ENCODE peak calls at places on chromosomes 4 and X, in four cellular contexts. D, Z, L and E are unnamed samples.
A peak's percentile ranks its signal among the peaks of the same experiment; 100 is the strongest.

GRCh38 chrX:31500920-31501319 is 429.1 kb upstream of the FTHL17 start:
- DNase-seq in D (no peak), Z (no peak), L (no peak), E (no peak)

GRCh38 chr4:79290376-79290775 is 35.5 kb downstream of the NAA11 start:
- DNase-seq in D (no peak), Z (no peak), L (no peak), E (no peak)

GRCh38 chr4:172962564-172963353 is 205.9 kb upstream of the GALNT7 start:
- DNase-seq in D (no peak), Z (peak; percentile 75), L (peak; percentile 68), E (peak; percentile 25)

GRCh38 chrX:10797493-10797892 is 177.1 kb upstream of the MID1 start:
- DNase-seq in D (no peak), Z (no peak), L (no peak), E (no peak)

GRCh38 chr4:4990857-4991540 is 28.3 kb downstream of the CYTL1 start:
- DNase-seq in D (no peak), Z (peak; percentile 71), L (peak; percentile 46), E (no peak)

GRCh38 chrX:88135735-88136134 is 611.3 kb upstream of the CPXCR1 start:
- DNase-seq in D (no peak), Z (no peak), L (no peak), E (no peak)

GRCh38 chr4:98466868-98467599 is 191.4 kb downstream of the TSPAN5 start:
- DNase-seq in D (no peak), Z (no peak), L (no peak), E (no peak)

GRCh38 chr4:153704522-153704921 is 20.4 kb downstream of the TLR2 start:
- DNase-seq in D (no peak), Z (no peak), L (no peak), E (no peak)

GRCh38 chrX:84078991-84079390 is 109.0 kb downstream of the RPS6KA6 start:
- DNase-seq in D (no peak), Z (no peak), L (no peak), E (no peak)

DNA sequence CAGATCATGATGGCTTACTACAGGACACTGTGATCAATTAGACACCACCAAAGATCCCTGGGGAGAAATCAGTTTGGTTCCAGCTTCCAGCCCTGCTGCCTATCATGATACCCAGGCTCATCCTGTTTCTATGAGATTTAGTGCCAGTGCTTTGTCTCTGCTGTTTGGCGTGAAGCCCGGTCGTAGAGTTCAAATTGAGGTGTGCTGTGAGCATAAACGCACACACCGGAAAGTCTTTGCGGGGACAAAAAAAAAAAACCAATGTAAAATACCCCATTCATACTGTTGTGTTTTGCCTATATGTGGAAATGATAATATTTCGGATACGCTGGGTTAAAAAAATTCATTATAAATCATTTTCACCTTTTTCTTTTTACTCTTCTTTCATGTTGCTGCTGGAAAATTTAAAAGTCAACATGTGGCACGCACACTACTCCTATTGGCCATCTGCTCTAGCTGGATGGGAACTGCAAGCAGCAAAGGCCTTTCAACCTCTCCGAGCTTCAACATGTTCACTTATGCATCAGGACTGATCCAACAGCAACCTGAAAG is 611 bp upstream of the DKC1 start:
- DNase-seq in D (no peak), Z (peak; percentile 19), L (no peak), E (no peak)
- H3K4me3 ChIP-seq in D (peak overlapping the region; percentile 74), Z (no peak overlapping the region), L (peak overlapping the region; percentile 83), E (peak overlapping the region; percentile 78)

GRCh38 chr4:53479731-53480525 is 102.5 kb downstream of the FIP1L1 start:
- DNase-seq in D (no peak), Z (no peak), L (no peak), E (no peak)

GRCh38 chr4:53484911-53485459 is 106.3 kb downstream of the LNX1 start:
- DNase-seq in D (no peak), Z (no peak), L (no peak), E (no peak)

GRCh38 chr4:53481586-53481985 is 104.1 kb downstream of the FIP1L1 start:
- DNase-seq in D (no peak), Z (no peak), L (no peak), E (no peak)

GRCh38 chr4:53480909-53481308 is 103.5 kb downstream of the FIP1L1 start:
- DNase-seq in D (no peak), Z (no peak), L (no peak), E (no peak)

DNA sequence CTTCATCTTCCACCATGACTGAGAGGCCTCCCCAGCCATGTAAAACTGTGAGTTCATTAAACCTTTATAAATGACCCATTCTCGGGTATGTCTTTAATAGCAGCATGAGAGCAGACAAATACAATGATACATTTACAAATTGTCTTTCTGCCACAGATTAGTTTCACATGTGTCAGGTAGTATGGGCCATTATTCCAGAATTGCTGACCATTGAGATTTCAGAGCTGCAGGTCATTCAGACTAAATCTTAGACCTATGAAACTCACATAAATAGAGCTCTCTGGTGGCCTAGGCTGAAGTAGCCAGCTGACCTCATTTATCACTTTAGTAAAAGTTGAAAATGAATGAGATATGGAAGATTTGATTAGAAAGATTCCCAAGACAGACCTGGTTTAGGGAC is 105.8 kb downstream of the FIP1L1 start:
- DNase-seq in D (no peak), Z (no peak), L (no peak), E (no peak)
- H3K4me1 ChIP-seq in D (peaks cover 33% of the 10 kb centered on the region), Z (no peaks in the 10 kb centered on the region), L (no peaks in the 10 kb centered on the region), E (no peaks in the 10 kb centered on the region)

GRCh38 chrX:133215017-133215416 is 3.1 kb downstream of the TFDP3 start:
- DNase-seq in D (no peak), Z (no peak), L (no peak), E (no peak)

GRCh38 chrX:133215747-133216146 is 2.4 kb downstream of the TFDP3 start:
- DNase-seq in D (no peak), Z (peak; percentile 8), L (no peak), E (no peak)

GRCh38 chrX:133218329-133218728 is at the start of gene TFDP3:
- DNase-seq in D (no peak), Z (no peak), L (no peak), E (no peak)

DNA sequence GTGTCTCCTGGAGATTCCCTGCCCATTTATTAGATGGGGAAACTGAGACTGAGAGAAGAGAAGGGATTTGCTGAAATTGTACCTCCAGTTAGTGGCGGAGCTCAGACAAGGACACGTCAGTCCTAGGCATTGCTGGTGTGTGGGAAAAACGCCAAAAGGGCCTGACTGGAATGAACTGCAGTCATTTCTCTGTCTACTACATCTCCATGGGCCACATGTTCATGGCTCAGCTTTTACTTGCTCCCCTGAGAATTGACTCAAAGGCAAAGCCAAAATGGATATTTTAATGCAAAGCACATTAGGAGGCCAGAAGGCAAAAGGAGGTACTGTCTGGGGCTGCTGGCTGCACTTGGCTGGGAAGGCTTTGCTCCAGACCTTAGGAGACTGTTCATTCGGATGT is 3.8 kb downstream of the TFDP3 start:
- DNase-seq in D (no peak), Z (no peak), L (no peak), E (no peak)
- TF ChIP-seq POLR2A in D (no peak), Z (no peak), L (no peak), E (no peak)

DNA sequence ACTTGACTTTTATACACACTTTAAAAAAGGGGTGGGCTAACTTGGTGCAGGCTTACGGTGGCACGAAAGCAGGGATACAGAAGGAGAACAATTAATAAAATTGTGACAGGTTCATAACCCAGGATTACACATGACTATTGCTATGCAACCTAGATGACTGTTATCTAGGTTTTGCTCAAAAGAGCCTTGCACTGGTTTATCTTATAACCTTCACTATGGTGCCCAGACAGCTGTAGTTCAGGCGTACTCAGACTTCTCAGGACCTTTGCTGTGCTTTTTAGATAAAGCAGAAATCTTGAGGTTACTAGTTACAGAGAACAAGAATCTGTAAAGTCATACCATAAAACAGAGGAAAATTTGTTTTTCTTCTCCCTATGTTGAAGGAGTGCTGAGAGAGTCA is 44.4 kb downstream of the UGT2A3 start:
- DNase-seq in D (no peak), Z (no peak), L (no peak), E (no peak)
- H3K4me3 ChIP-seq in D (no peak overlapping the region), Z (no peak overlapping the region), L (no peak overlapping the region), E (no peak overlapping the region)

DNA sequence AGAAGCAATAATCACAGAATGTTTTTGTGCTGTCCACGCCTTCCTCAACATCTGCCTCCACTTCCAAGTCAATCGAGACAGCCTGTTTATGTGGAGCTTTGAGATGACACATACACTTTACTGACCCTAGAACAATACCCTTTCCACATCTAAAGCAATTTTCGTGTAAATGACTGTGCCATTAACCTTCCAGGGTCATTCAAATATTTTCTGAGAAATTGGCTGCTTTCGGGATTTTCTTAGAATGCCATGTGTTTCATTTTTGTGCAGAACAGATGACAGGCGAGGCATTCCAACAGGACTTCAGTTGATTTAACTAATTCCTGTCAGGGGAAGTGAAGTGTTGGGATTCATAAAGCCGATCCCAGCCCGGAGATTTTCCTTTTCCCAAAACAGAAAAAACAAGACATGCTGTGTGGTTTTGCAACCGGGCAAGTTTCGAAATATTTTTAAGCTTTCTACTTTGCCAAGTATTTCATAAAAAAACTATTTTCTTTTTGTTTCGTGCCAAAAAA is 73.9 kb downstream of the SORBS2 start:
- DNase-seq in D (no peak), Z (no peak), L (no peak), E (no peak)
- H3K4me1 ChIP-seq in D (peaks cover 55% of the 10 kb centered on the region), Z (peaks cover 75% of the 10 kb centered on the region), L (peaks cover 28% of the 10 kb centered on the region), E (no peaks in the 10 kb centered on the region)

DNA sequence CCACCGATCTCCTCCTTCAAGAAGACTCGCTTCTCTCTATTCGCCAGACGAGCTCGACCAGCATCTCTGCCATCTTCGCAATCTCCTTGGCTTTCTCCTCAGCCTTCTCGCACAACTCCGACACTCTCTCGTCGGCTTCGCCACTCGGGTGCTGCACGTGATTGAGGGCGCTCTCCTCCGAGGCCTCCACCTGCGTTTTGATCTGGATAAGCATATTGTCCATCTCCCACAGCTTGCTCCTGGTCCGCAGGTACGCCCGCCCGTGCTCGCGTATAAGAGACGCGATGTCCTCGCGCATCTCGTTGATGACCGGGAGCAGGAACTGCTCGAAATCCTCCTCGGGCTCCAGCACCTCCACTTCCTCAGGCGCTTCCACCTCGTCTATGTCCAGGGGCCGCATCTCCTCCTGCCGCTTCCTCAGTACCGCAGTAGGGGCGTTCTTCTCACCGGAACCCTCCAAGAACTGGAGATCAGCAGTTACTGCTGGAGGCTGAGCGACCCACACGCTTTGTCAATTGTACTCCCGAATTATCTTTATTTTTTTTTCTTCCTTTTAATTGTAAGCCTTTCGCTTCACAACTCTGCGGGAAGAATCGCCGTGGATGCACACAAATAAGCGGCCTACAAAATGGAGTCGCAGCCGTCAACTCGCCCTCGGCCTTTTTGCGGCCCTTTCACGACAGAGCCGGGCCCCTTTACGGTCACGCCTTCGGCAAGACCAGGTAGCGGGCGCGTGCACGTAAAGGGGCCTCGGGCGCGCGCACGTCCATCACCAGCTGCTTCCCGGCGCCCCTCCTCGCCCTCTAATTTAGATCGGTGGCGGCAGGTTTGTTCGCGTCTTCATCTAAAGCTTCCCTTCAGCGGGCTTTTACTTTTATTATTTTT is at the start of gene MRFAP1L1:
- DNase-seq in D (peak; percentile 88), Z (peak; percentile 97), L (peak; percentile 98), E (peak; percentile 95)
- TF ChIP-seq POLR2A in D (no peak), Z (peak; percentile 57), L (no peak), E (peak; percentile 64)

DNA sequence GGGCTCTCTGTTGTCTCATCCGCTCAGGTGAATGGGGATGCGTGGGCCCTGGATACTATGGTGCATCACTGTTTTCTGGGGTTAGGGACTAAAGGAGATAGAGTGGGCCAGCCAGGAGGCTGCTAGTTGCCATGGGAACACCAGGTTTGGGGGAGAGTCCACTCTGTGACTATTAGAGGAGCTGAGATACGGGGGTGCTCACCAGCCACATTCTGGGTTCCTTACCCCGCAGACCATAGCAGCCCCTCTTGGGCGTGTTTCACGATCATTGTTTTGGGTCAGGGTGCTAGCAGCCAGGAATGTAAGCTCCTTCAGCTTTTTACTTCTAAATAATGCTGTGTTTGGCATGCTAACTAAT is 4.6 kb downstream of the EFNB1 start:
- DNase-seq in D (no peak), Z (no peak), L (no peak), E (no peak)
- H3K4me3 ChIP-seq in D (peak overlapping the region; percentile 77), Z (no peak overlapping the region), L (no peak overlapping the region), E (peak overlapping the region; percentile 82)